ENCODE peak calls at places on chromosome 1, in four cellular contexts. One of them, this sample, is unnamed.

GRCh38 chr1:203287109-203287893 is 18.0 kb upstream of the BTG2 start:
- DNase-seq in GM12878: peak
- DNase-seq in A549: no peak
- DNase-seq in HepG2: no peak
- DNase-seq in this sample: no peak

GRCh38 chr1:207097871-207098324 is 6.1 kb upstream of the C4BPA start:
- DNase-seq in GM12878: peak
- DNase-seq in A549: no peak
- DNase-seq in HepG2: no peak
- DNase-seq in this sample: no peak

GRCh38 chr1:101043776-101044175 is 18.2 kb upstream of the DPH5 start:
- DNase-seq in A549: no peak
- DNase-seq in HepG2: no peak
- DNase-seq in GM12878: no peak
- DNase-seq in this sample: no peak

GRCh38 chr1:225868631-225869330 is 13.4 kb downstream of the TMEM63A start:
- DNase-seq in GM12878: no peak
- DNase-seq in A549: no peak
- DNase-seq in HepG2: no peak
- DNase-seq in this sample: no peak

GRCh38 chr1:6928106-6928885 is 143.0 kb downstream of the CAMTA1 start:
- DNase-seq in A549: no peak
- DNase-seq in HepG2: no peak
- DNase-seq in GM12878: no peak
- DNase-seq in this sample: no peak

GRCh38 chr1:221015159-221015558 is 135.9 kb downstream of the HLX start:
- DNase-seq in GM12878: no peak
- DNase-seq in A549: no peak
- DNase-seq in HepG2: no peak
- DNase-seq in this sample: no peak

GRCh38 chr1:185894806-185895205 is 160.6 kb downstream of the HMCN1 start:
- DNase-seq in A549: no peak
- DNase-seq in HepG2: no peak
- DNase-seq in GM12878: no peak
- DNase-seq in this sample: no peak

GRCh38 chr1:176612791-176613190 is 149.8 kb downstream of the PAPPA2 start:
- DNase-seq in A549: no peak
- DNase-seq in GM12878: no peak
- DNase-seq in HepG2: no peak
- DNase-seq in this sample: no peak

GRCh38 chr1:153661111-153661708 is 2.7 kb downstream of the SNAPIN start:
- DNase-seq in A549: no peak
- DNase-seq in HepG2: no peak
- DNase-seq in GM12878: no peak
- DNase-seq in this sample: no peak

GRCh38 chr1:199778324-199778955 is 249.1 kb upstream of the NR5A2 start:
- DNase-seq in A549: no peak
- DNase-seq in GM12878: no peak
- DNase-seq in HepG2: no peak
- DNase-seq in this sample: no peak

GRCh38 chr1:77018386-77019156 is 151.3 kb downstream of the ST6GALNAC5 start:
- DNase-seq in A549: no peak
- DNase-seq in GM12878: no peak
- DNase-seq in HepG2: no peak
- DNase-seq in this sample: peak

GRCh38 chr1:51421961-51422360 is 91.6 kb upstream of the TTC39A start:
- DNase-seq in GM12878: no peak
- DNase-seq in HepG2: peak
- DNase-seq in A549: peak
- DNase-seq in this sample: no peak

GRCh38 chr1:246811985-246812384 is 87.8 kb downstream of the SCCPDH start:
- DNase-seq in A549: no peak
- DNase-seq in GM12878: no peak
- DNase-seq in HepG2: no peak
- DNase-seq in this sample: no peak

GRCh38 chr1:82160036-82160435 is 359.3 kb downstream of the ADGRL2 start:
- DNase-seq in A549: no peak
- DNase-seq in GM12878: no peak
- DNase-seq in HepG2: no peak
- DNase-seq in this sample: no peak

GRCh38 chr1:177849130-177849529 is 120.7 kb downstream of the SEC16B start:
- DNase-seq in A549: no peak
- DNase-seq in HepG2: no peak
- DNase-seq in GM12878: no peak
- DNase-seq in this sample: no peak

GRCh38 chr1:160078392-160079195 is 2.7 kb upstream of the KCNJ9 start:
- DNase-seq in A549: peak
- DNase-seq in GM12878: no peak
- DNase-seq in HepG2: peak
- DNase-seq in this sample: no peak

GRCh38 chr1:230899845-230900251 is 31.5 kb upstream of the C1orf198 start:
- DNase-seq in HepG2: no peak
- DNase-seq in A549: no peak
- DNase-seq in GM12878: no peak
- DNase-seq in this sample: no peak

GRCh38 chr1:63871451-63871850 is 97.6 kb downstream of the ROR1 start:
- DNase-seq in A549: no peak
- DNase-seq in HepG2: no peak
- DNase-seq in GM12878: no peak
- DNase-seq in this sample: no peak

GRCh38 chr1:26121854-26122773 is 10.5 kb downstream of the PDIK1L start:
- DNase-seq in A549: no peak
- DNase-seq in GM12878: no peak
- DNase-seq in HepG2: no peak
- DNase-seq in this sample: no peak

GRCh38 chr1:158117854-158118691 is 62.6 kb upstream of the CD1D start:
- DNase-seq in GM12878: no peak
- DNase-seq in HepG2: peak
- DNase-seq in A549: peak
- DNase-seq in this sample: peak

DNA sequence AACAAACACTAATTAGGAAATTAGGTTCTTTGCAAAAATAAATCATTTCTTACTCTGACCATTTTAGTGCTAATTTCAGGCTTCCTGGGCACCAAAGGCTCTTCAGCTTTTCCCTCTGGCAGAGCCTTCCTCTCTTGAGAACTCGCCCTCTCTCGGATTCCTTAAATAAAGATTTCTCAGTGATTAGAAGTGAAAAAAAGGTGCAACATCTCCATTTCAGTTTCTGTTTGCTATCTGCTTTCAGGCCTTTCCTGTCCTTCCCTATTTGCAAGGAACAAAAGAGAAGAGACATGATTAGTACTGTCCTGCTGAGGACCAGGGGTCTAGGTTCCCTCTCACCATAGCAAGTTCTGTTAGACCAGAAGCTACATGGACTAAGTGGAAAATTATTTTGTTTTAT is 27.8 kb upstream of the CACYBP start:
- DNase-seq in A549: no peak
- DNase-seq in GM12878: no peak
- DNase-seq in HepG2: no peak
- DNase-seq in this sample: no peak
- H3K4me3 ChIP-seq in A549: no peak
- H3K4me3 ChIP-seq in GM12878: no peak
- H3K4me3 ChIP-seq in HepG2: no peak
- H3K4me3 ChIP-seq in this sample: no peak

DNA sequence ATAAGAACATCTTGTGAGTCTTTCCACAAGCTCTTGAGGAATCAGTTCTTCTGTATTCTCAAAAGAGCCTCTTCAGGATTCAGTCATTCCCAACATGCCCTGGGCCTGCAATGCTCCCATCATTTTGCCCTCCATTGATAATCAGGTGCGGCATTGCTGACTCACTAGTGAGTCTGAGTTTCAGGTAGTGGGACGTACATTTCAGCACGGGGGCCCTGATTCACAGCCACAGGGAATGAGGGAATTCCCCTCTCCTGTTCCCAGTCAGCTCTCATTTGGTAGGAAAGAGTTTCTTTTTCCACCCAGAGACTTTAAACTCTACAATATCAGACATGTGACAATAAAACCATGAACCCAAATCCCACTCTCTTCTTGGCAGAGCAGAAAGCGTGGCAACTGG is 3.7 kb upstream of the IRF6 start:
- DNase-seq in HepG2: no peak
- DNase-seq in A549: no peak
- DNase-seq in GM12878: no peak
- DNase-seq in this sample: no peak
- TF ChIP-seq HDAC2 in HepG2: no peak
- TF ChIP-seq HDAC2 in A549: no peak
- TF ChIP-seq HDAC2 in GM12878: no peak
- TF ChIP-seq HDAC2 in this sample: no peak

GRCh38 chr1:154866257-154866994 is 3.7 kb downstream of the KCNN3 start:
- DNase-seq in HepG2: no peak
- DNase-seq in GM12878: no peak
- DNase-seq in A549: no peak
- DNase-seq in this sample: no peak

GRCh38 chr1:154869351-154870116 is 547 bp downstream of the KCNN3 start:
- DNase-seq in HepG2: no peak
- DNase-seq in A549: no peak
- DNase-seq in GM12878: no peak
- DNase-seq in this sample: no peak

GRCh38 chr1:154866995-154867795 is 2.9 kb downstream of the KCNN3 start:
- DNase-seq in HepG2: no peak
- DNase-seq in A549: peak
- DNase-seq in GM12878: no peak
- DNase-seq in this sample: no peak

GRCh38 chr1:154870117-154870571 is at the start of gene KCNN3:
- DNase-seq in A549: peak
- DNase-seq in GM12878: peak
- DNase-seq in HepG2: peak
- DNase-seq in this sample: peak

GRCh38 chr1:154867841-154868610 is 2.1 kb downstream of the KCNN3 start:
- DNase-seq in A549: no peak
- DNase-seq in GM12878: no peak
- DNase-seq in HepG2: no peak
- DNase-seq in this sample: no peak
- H3K4me3 ChIP-seq in A549: no peak
- H3K4me3 ChIP-seq in GM12878: peak
- H3K4me3 ChIP-seq in HepG2: no peak
- H3K4me3 ChIP-seq in this sample: peak

GRCh38 chr1:24904731-24905354 is 25.2 kb downstream of the RUNX3 start:
- DNase-seq in A549: no peak
- DNase-seq in HepG2: no peak
- DNase-seq in GM12878: no peak
- DNase-seq in this sample: peak

GRCh38 chr1:24908591-24909259 is 21.4 kb downstream of the RUNX3 start:
- DNase-seq in A549: no peak
- DNase-seq in GM12878: no peak
- DNase-seq in HepG2: no peak
- DNase-seq in this sample: no peak

GRCh38 chr1:24905979-24906720 is 23.9 kb downstream of the RUNX3 start:
- DNase-seq in HepG2: no peak
- DNase-seq in GM12878: no peak
- DNase-seq in A549: no peak
- DNase-seq in this sample: peak

GRCh38 chr1:24905355-24905978 is 24.6 kb downstream of the RUNX3 start:
- DNase-seq in HepG2: no peak
- DNase-seq in A549: no peak
- DNase-seq in GM12878: no peak
- DNase-seq in this sample: no peak

GRCh38 chr1:24906760-24907490 is 23.2 kb downstream of the RUNX3 start:
- DNase-seq in HepG2: no peak
- DNase-seq in GM12878: no peak
- DNase-seq in A549: no peak
- DNase-seq in this sample: peak
- TF ChIP-seq HDAC2 in HepG2: no peak
- TF ChIP-seq HDAC2 in GM12878: no peak
- TF ChIP-seq HDAC2 in A549: no peak
- TF ChIP-seq HDAC2 in this sample: no peak

GRCh38 chr1:187146388-187146787 is 317.6 kb downstream of the PLA2G4A start:
- DNase-seq in GM12878: no peak
- DNase-seq in A549: no peak
- DNase-seq in HepG2: no peak
- DNase-seq in this sample: no peak
- H3K4me3 ChIP-seq in GM12878: no peak
- H3K4me3 ChIP-seq in A549: no peak
- H3K4me3 ChIP-seq in HepG2: no peak
- H3K4me3 ChIP-seq in this sample: no peak

GRCh38 chr1:210777914-210778313 is 356.0 kb downstream of the KCNH1 start:
- DNase-seq in HepG2: no peak
- DNase-seq in A549: no peak
- DNase-seq in GM12878: no peak
- DNase-seq in this sample: no peak
- TF ChIP-seq HDAC2 in HepG2: no peak
- TF ChIP-seq HDAC2 in A549: no peak
- TF ChIP-seq HDAC2 in GM12878: no peak
- TF ChIP-seq HDAC2 in this sample: no peak

GRCh38 chr1:43566382-43567035 is 35.8 kb downstream of the PTPRF start:
- DNase-seq in GM12878: no peak
- DNase-seq in HepG2: no peak
- DNase-seq in A549: no peak
- DNase-seq in this sample: no peak
- H3K4me3 ChIP-seq in GM12878: no peak
- H3K4me3 ChIP-seq in HepG2: no peak
- H3K4me3 ChIP-seq in A549: no peak
- H3K4me3 ChIP-seq in this sample: no peak

GRCh38 chr1:206030714-206031113 is 7.0 kb upstream of the CTSE start:
- DNase-seq in A549: peak
- DNase-seq in GM12878: peak
- DNase-seq in HepG2: peak
- DNase-seq in this sample: peak
- TF ChIP-seq HDAC2 in A549: no peak
- TF ChIP-seq HDAC2 in GM12878: no peak
- TF ChIP-seq HDAC2 in HepG2: peak
- TF ChIP-seq HDAC2 in this sample: no peak

GRCh38 chr1:44786841-44787426 is 1.0 kb downstream of the BEST4 start:
- DNase-seq in HepG2: no peak
- DNase-seq in A549: no peak
- DNase-seq in GM12878: no peak
- DNase-seq in this sample: no peak
- H3K4me3 ChIP-seq in HepG2: no peak
- H3K4me3 ChIP-seq in A549: peak
- H3K4me3 ChIP-seq in GM12878: no peak
- H3K4me3 ChIP-seq in this sample: peak

DNA sequence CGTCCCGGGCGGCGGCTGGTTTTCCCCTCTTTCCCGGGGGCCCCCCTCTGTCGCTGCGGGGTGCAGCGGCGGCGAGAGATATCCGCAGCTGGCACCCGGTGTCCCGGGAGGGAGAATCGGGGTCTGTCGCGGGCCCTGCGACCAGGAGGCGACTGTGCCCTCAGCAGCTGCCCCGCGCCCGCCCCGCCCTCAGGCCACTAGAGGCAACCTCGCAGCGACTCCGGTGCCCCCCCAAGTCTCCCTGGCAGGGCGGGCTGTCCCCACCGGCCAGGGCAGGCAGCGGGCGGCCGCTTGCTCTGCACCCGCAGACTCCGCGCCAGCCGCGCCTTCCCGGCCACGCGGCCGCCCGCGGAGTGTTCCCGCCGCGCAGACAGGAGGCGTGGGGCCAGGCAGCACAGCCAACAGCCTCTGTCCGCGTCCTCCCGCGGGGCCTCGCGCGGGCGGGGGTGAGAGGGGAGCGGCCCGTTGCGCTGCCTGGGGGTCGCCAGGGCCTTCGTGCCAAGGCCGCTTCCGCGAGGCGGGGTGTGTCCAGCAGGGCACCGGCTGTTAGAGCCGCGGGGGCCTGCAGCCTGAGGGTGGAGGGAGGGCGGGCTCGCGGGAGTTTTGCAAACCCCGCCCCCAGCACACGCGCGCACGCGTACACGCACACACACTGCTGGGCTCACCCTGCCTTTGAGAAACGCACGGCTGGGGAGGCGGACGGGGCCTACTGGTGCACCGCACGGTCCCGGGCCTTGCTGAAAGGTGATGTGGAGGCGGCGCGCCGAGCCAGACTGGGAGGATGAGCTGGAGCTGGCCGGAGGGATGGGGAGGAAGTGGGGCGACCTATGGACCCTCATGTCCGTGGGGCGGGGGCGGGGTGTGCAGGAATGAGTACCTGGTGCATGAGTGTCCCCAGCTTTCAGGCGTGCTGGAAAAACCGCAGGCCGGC is 41.4 kb downstream of the KIAA1614 start:
- DNase-seq in HepG2: peak
- DNase-seq in GM12878: peak
- DNase-seq in A549: peak
- DNase-seq in this sample: no peak
- TF ChIP-seq HDAC2 in HepG2: peak
- TF ChIP-seq HDAC2 in GM12878: no peak
- TF ChIP-seq HDAC2 in A549: no peak
- TF ChIP-seq HDAC2 in this sample: no peak

This sample was measured in H1.